ENCODE peak calls at places on chromosomes 13 and 19, in eight cellular contexts. One of them, this sample, is unnamed.

GRCh38 chr13:36432106-36432544 is at the start of gene CCNA1:
- DNase-seq in cardiac fibroblast: peak
- DNase-seq in psoas muscle: peak
- DNase-seq in HFF-Myc: no peak
- DNase-seq in kidney: no peak
- DNase-seq in AG04449: no peak
- DNase-seq in cardiac muscle cell: peak
- DNase-seq in heart right ventricle: peak
- DNase-seq in this sample: no peak

GRCh38 chr13:81917829-81918228 is 1576.9 kb upstream of the SPRY2 start:
- DNase-seq in cardiac fibroblast: no peak
- DNase-seq in psoas muscle: no peak
- DNase-seq in HFF-Myc: no peak
- DNase-seq in kidney: no peak
- DNase-seq in AG04449: no peak
- DNase-seq in cardiac muscle cell: no peak
- DNase-seq in heart right ventricle: no peak
- DNase-seq in this sample: no peak

GRCh38 chr13:113053801-113054604 is 51.6 kb upstream of the F7 start:
- DNase-seq in cardiac fibroblast: no peak
- DNase-seq in psoas muscle: no peak
- DNase-seq in HFF-Myc: no peak
- DNase-seq in kidney: peak
- DNase-seq in AG04449: no peak
- DNase-seq in cardiac muscle cell: no peak
- DNase-seq in heart right ventricle: peak
- DNase-seq in this sample: no peak

GRCh38 chr19:10670876-10671804 is 17.0 kb downstream of the ILF3 start:
- DNase-seq in cardiac fibroblast: no peak
- DNase-seq in psoas muscle: no peak
- DNase-seq in HFF-Myc: no peak
- DNase-seq in kidney: no peak
- DNase-seq in AG04449: no peak
- DNase-seq in cardiac muscle cell: no peak
- DNase-seq in heart right ventricle: no peak
- DNase-seq in this sample: no peak

GRCh38 chr13:32731576-32731975 is 145.3 kb downstream of the PDS5B start:
- DNase-seq in cardiac fibroblast: peak
- DNase-seq in psoas muscle: no peak
- DNase-seq in HFF-Myc: peak
- DNase-seq in kidney: no peak
- DNase-seq in AG04449: no peak
- DNase-seq in cardiac muscle cell: no peak
- DNase-seq in heart right ventricle: no peak
- DNase-seq in this sample: no peak

GRCh38 chr13:35599385-35599784 is 122.9 kb upstream of the MAB21L1 start:
- DNase-seq in cardiac fibroblast: peak
- DNase-seq in psoas muscle: no peak
- DNase-seq in HFF-Myc: no peak
- DNase-seq in kidney: no peak
- DNase-seq in AG04449: no peak
- DNase-seq in cardiac muscle cell: peak
- DNase-seq in heart right ventricle: no peak
- DNase-seq in this sample: no peak

GRCh38 chr19:15239337-15239949 is 7.2 kb upstream of the EPHX3 start:
- DNase-seq in cardiac fibroblast: no peak
- DNase-seq in psoas muscle: no peak
- DNase-seq in HFF-Myc: no peak
- DNase-seq in kidney: no peak
- DNase-seq in AG04449: no peak
- DNase-seq in cardiac muscle cell: no peak
- DNase-seq in heart right ventricle: no peak
- DNase-seq in this sample: no peak

GRCh38 chr19:40550951-40551350 is 25.7 kb upstream of the SHKBP1 start:
- DNase-seq in cardiac fibroblast: no peak
- DNase-seq in psoas muscle: no peak
- DNase-seq in HFF-Myc: no peak
- DNase-seq in kidney: no peak
- DNase-seq in AG04449: no peak
- DNase-seq in cardiac muscle cell: no peak
- DNase-seq in heart right ventricle: no peak
- DNase-seq in this sample: no peak

GRCh38 chr13:80473695-80474094 is 132.8 kb upstream of the SPRY2 start:
- DNase-seq in cardiac fibroblast: peak
- DNase-seq in psoas muscle: no peak
- DNase-seq in HFF-Myc: no peak
- DNase-seq in kidney: no peak
- DNase-seq in AG04449: no peak
- DNase-seq in cardiac muscle cell: no peak
- DNase-seq in heart right ventricle: no peak
- DNase-seq in this sample: no peak

GRCh38 chr19:19464339-19465098 is 50.8 kb downstream of the TSSK6 start:
- DNase-seq in cardiac fibroblast: peak
- DNase-seq in psoas muscle: no peak
- DNase-seq in HFF-Myc: no peak
- DNase-seq in kidney: peak
- DNase-seq in AG04449: no peak
- DNase-seq in cardiac muscle cell: peak
- DNase-seq in heart right ventricle: no peak
- DNase-seq in this sample: no peak

GRCh38 chr13:41609828-41610227 is 152.5 kb downstream of the RGCC start:
- DNase-seq in cardiac fibroblast: no peak
- DNase-seq in psoas muscle: no peak
- DNase-seq in HFF-Myc: no peak
- DNase-seq in kidney: no peak
- DNase-seq in AG04449: no peak
- DNase-seq in cardiac muscle cell: no peak
- DNase-seq in heart right ventricle: no peak
- DNase-seq in this sample: no peak

GRCh38 chr19:10333758-10334339 is 520 bp upstream of the RAVER1 start:
- DNase-seq in cardiac fibroblast: no peak
- DNase-seq in psoas muscle: no peak
- DNase-seq in HFF-Myc: no peak
- DNase-seq in kidney: no peak
- DNase-seq in AG04449: no peak
- DNase-seq in cardiac muscle cell: peak
- DNase-seq in heart right ventricle: no peak
- DNase-seq in this sample: no peak

GRCh38 chr13:100811431-100811830 is 136.8 kb upstream of the TMTC4 start:
- DNase-seq in cardiac fibroblast: no peak
- DNase-seq in psoas muscle: no peak
- DNase-seq in HFF-Myc: no peak
- DNase-seq in kidney: no peak
- DNase-seq in AG04449: no peak
- DNase-seq in cardiac muscle cell: no peak
- DNase-seq in heart right ventricle: no peak
- DNase-seq in this sample: no peak

GRCh38 chr13:43543331-43543730 is 243.4 kb downstream of the ENOX1 start:
- DNase-seq in cardiac fibroblast: no peak
- DNase-seq in psoas muscle: no peak
- DNase-seq in HFF-Myc: no peak
- DNase-seq in kidney: no peak
- DNase-seq in AG04449: no peak
- DNase-seq in cardiac muscle cell: no peak
- DNase-seq in heart right ventricle: no peak
- DNase-seq in this sample: no peak

DNA sequence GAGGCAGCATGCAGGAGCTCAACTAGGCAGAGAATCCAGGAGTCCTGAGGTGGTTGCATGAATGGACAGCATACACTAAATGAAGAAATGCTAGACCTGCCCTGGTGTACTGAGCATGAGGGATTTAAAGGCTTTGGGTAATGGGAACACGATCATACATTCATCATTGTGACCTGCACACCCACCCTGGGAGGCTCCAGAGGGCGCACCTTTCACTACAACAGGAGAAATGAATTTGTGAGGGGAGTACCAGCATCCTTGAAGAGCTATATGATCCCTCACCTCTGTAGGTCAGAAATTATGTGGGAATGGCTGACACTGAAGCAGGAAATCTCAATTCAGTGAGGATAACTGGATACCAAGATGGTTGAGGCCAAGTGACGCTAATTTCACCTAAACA is 8.9 kb downstream of the KLK2 start:
- DNase-seq in cardiac fibroblast: no peak
- DNase-seq in psoas muscle: no peak
- DNase-seq in HFF-Myc: no peak
- DNase-seq in kidney: no peak
- DNase-seq in AG04449: no peak
- DNase-seq in cardiac muscle cell: no peak
- DNase-seq in heart right ventricle: no peak
- DNase-seq in this sample: no peak
- TF ChIP-seq CTCF in cardiac fibroblast: no peak
- TF ChIP-seq CTCF in psoas muscle: no peak
- TF ChIP-seq CTCF in HFF-Myc: peak
- TF ChIP-seq CTCF in kidney: no peak
- TF ChIP-seq CTCF in AG04449: no peak
- TF ChIP-seq CTCF in cardiac muscle cell: no peak
- TF ChIP-seq CTCF in heart right ventricle: no peak
- TF ChIP-seq CTCF in this sample: no peak

GRCh38 chr19:38383184-38383583 is 4.7 kb downstream of the GGN start:
- DNase-seq in cardiac fibroblast: no peak
- DNase-seq in psoas muscle: no peak
- DNase-seq in HFF-Myc: no peak
- DNase-seq in kidney: no peak
- DNase-seq in AG04449: no peak
- DNase-seq in cardiac muscle cell: no peak
- DNase-seq in heart right ventricle: no peak
- DNase-seq in this sample: no peak

GRCh38 chr19:38385057-38385803 is 2.6 kb downstream of the GGN start:
- DNase-seq in cardiac fibroblast: no peak
- DNase-seq in psoas muscle: no peak
- DNase-seq in HFF-Myc: no peak
- DNase-seq in kidney: no peak
- DNase-seq in AG04449: no peak
- DNase-seq in cardiac muscle cell: no peak
- DNase-seq in heart right ventricle: no peak
- DNase-seq in this sample: no peak

GRCh38 chr19:38383743-38384142 is 4.1 kb downstream of the GGN start:
- DNase-seq in cardiac fibroblast: no peak
- DNase-seq in psoas muscle: no peak
- DNase-seq in HFF-Myc: no peak
- DNase-seq in kidney: no peak
- DNase-seq in AG04449: no peak
- DNase-seq in cardiac muscle cell: no peak
- DNase-seq in heart right ventricle: no peak
- DNase-seq in this sample: no peak

GRCh38 chr19:38385804-38386257 is 2.0 kb downstream of the GGN start:
- DNase-seq in cardiac fibroblast: no peak
- DNase-seq in psoas muscle: no peak
- DNase-seq in HFF-Myc: no peak
- DNase-seq in kidney: no peak
- DNase-seq in AG04449: no peak
- DNase-seq in cardiac muscle cell: no peak
- DNase-seq in heart right ventricle: no peak
- DNase-seq in this sample: no peak

DNA sequence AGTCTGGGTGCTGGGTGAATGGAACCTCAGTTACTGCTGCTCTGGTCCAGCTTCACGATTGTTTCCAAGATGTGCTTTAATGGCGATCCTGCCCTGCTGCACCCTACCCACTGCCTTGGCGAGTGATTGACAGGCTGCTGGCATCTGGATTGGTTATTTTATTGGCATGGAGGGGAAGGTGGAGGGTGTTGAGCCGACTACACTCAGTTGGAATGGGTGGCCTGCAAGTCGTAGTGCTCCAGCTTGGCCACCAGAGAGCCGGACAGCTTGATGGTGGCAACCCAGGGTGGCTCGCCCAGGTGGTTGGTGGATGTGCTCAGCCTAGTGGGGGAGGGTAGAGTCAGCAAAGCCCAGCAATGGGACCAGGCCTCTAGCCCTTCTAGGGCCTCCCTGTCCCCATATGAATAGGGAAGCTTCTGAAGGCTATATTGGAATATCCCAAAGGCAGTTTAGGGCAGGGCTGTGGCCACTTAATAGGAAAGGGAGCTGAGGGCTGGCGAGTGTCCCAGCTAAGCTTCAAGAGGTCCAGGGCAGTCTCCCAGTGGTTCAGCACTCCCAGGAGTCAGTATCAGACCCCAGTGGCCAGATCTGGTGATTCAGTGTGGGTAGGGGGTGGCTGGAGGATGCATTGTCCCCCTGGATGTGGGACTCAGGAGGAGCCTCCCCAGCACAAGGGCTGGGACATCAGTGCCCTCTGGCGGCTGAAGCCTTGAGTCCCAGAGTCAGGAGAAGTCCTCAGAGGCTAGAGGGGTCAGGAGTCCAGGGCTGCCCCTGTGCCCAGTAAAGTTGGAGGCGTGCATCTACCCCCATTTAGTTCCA is 3.4 kb downstream of the GGN start:
- DNase-seq in cardiac fibroblast: peak
- DNase-seq in psoas muscle: no peak
- DNase-seq in HFF-Myc: no peak
- DNase-seq in kidney: no peak
- DNase-seq in AG04449: no peak
- DNase-seq in cardiac muscle cell: peak
- DNase-seq in heart right ventricle: no peak
- DNase-seq in this sample: no peak
- TF ChIP-seq CTCF in cardiac fibroblast: peak
- TF ChIP-seq CTCF in psoas muscle: no peak
- TF ChIP-seq CTCF in HFF-Myc: peak
- TF ChIP-seq CTCF in kidney: no peak
- TF ChIP-seq CTCF in AG04449: peak
- TF ChIP-seq CTCF in cardiac muscle cell: peak
- TF ChIP-seq CTCF in heart right ventricle: no peak
- TF ChIP-seq CTCF in this sample: peak

DNA sequence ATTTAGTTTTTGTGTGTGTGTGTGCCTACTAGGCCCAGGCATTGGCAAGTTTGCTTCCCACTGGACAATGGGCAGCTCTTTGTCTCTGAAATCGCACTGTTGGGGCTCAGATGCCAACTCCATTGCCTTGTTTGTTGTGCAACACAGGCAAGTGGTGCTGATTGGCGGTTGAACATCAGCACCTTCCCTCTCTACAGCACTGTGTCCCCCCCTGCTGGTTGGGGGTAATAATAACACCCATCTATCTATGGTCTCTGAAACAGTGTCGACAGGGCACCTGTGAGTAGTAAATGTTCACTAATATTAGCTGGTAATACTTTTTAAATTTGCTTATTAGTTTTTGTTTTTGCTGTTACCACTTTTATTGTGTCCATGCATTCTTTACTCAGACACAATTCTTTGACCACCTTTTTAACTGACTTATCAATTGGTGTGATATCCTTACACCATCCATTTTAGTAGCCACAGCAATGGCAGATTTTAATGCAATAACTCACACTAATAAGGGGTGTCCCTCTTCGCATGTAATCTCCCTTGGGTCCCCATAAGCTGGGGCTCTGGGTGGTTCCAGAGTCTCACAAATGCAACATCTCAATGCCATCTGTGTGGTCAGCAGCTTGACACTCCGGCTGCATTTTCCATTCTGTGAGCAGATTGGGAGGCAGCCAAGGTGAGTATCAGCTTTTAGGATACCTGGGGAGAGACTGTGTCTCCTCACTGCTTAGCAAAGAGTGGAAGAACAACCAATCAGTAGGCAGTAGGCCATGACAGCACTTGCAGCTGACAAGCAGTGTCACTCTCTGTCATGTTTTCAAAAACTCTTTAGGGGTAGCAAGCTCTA is 47.7 kb upstream of the UQCRFS1 start:
- DNase-seq in cardiac fibroblast: peak
- DNase-seq in psoas muscle: peak
- DNase-seq in HFF-Myc: no peak
- DNase-seq in kidney: no peak
- DNase-seq in AG04449: no peak
- DNase-seq in cardiac muscle cell: peak
- DNase-seq in heart right ventricle: no peak
- DNase-seq in this sample: no peak
- TF ChIP-seq CTCF in cardiac fibroblast: peak
- TF ChIP-seq CTCF in psoas muscle: peak
- TF ChIP-seq CTCF in HFF-Myc: peak
- TF ChIP-seq CTCF in kidney: peak
- TF ChIP-seq CTCF in AG04449: peak
- TF ChIP-seq CTCF in cardiac muscle cell: peak
- TF ChIP-seq CTCF in heart right ventricle: peak
- TF ChIP-seq CTCF in this sample: peak

GRCh38 chr13:102948006-102948405 is 102.2 kb downstream of the ERCC5 start:
- DNase-seq in cardiac fibroblast: peak
- DNase-seq in psoas muscle: no peak
- DNase-seq in HFF-Myc: no peak
- DNase-seq in kidney: no peak
- DNase-seq in AG04449: no peak
- DNase-seq in cardiac muscle cell: no peak
- DNase-seq in heart right ventricle: no peak
- DNase-seq in this sample: no peak
- TF ChIP-seq CTCF in cardiac fibroblast: no peak
- TF ChIP-seq CTCF in psoas muscle: no peak
- TF ChIP-seq CTCF in HFF-Myc: no peak
- TF ChIP-seq CTCF in kidney: no peak
- TF ChIP-seq CTCF in AG04449: no peak
- TF ChIP-seq CTCF in cardiac muscle cell: no peak
- TF ChIP-seq CTCF in heart right ventricle: no peak
- TF ChIP-seq CTCF in this sample: peak

This sample was measured in keratinocyte.